ENCODE peak calls at places on chromosomes 7 and 10, in five cellular contexts. B, A, S, L and R are unnamed samples.

GRCh38 chr7:47474937-47475879 is 106.7 kb downstream of the TNS3 start:
- DNase-seq in B (peak; percentile 25), S (peak; percentile 98), L (no peak), A (peak; percentile 91), R (peak; percentile 85)

GRCh38 chr7:2510909-2511768 is 8.4 kb upstream of the LFNG start:
- DNase-seq in B (peak; percentile 50), L (peak; percentile 55), S (peak; percentile 56), A (no peak), R (no peak)

GRCh38 chr10:103535595-103535994 is 42.1 kb downstream of the NEURL1 start:
- DNase-seq in B (no peak), L (no peak), A (no peak), S (no peak), R (no peak)

GRCh38 chr7:158256091-158256816 is 331.4 kb downstream of the PTPRN2 start:
- DNase-seq in L (no peak), S (no peak), B (no peak), A (no peak), R (no peak)

GRCh38 chr7:148472406-148472805 is 118.2 kb upstream of the C7orf33 start:
- DNase-seq in A (no peak), L (no peak), S (no peak), B (no peak), R (no peak)

GRCh38 chr7:77425151-77426051 is 9.3 kb upstream of the GSAP start:
- DNase-seq in L (no peak), S (peak; percentile 68), B (no peak), A (peak; percentile 59), R (no peak)

GRCh38 chr7:133135451-133135850 is 53.6 kb upstream of the CHCHD3 start:
- DNase-seq in S (no peak), L (no peak), B (no peak), A (no peak), R (no peak)

GRCh38 chr10:14659626-14660196 is 115.0 kb downstream of the FAM107B start:
- DNase-seq in L (peak; percentile 19), A (no peak), S (no peak), B (no peak), R (no peak)

GRCh38 chr10:114075093-114075492 is 31.4 kb downstream of the ADRB1 start:
- DNase-seq in A (no peak), L (no peak), B (no peak), S (no peak), R (no peak)

GRCh38 chr7:96241834-96242233 is 80.1 kb downstream of the SLC25A13 start:
- DNase-seq in A (no peak), B (no peak), L (no peak), S (no peak), R (no peak)

GRCh38 chr10:106479619-106480018 is 684.9 kb downstream of the SORCS1 start:
- DNase-seq in B (no peak), A (no peak), L (no peak), S (no peak), R (no peak)

GRCh38 chr7:38451840-38452239 is 178.4 kb upstream of the TARP start:
- DNase-seq in L (no peak), A (peak; percentile 10), B (no peak), S (peak; percentile 1), R (no peak)

GRCh38 chr10:90832111-90832510 is 25.7 kb downstream of the HTR7 start:
- DNase-seq in S (no peak), A (no peak), B (no peak), L (no peak), R (no peak)

GRCh38 chr7:116113310-116113709 is 82.7 kb upstream of the TFEC start:
- DNase-seq in B (no peak), A (no peak), S (no peak), L (no peak), R (no peak)

GRCh38 chr7:32026076-32026425 is 44.2 kb downstream of the PDE1C start:
- DNase-seq in A (no peak), B (no peak), L (no peak), S (no peak), R (no peak)

GRCh38 chr10:86282664-86283465 is 83.7 kb downstream of the GRID1 start:
- DNase-seq in L (no peak), A (no peak), S (no peak), B (no peak), R (no peak)

GRCh38 chr7:150432915-150433892 is 17.2 kb upstream of the GIMAP8 start:
- DNase-seq in L (no peak), S (no peak), B (no peak), A (no peak), R (no peak)

GRCh38 chr7:28177836-28178235 is 2.8 kb downstream of the JAZF1 start:
- DNase-seq in S (no peak), A (no peak), L (no peak), B (no peak), R (no peak)

GRCh38 chr7:111486472-111487142 is 75.7 kb downstream of the IMMP2L start:
- DNase-seq in S (peak; percentile 41), B (no peak), L (no peak), A (peak; percentile 29), R (no peak)

GRCh38 chr7:99790407-99790806 is 6.4 kb upstream of the CYP3A4 start:
- DNase-seq in S (no peak), A (no peak), B (no peak), L (no peak), R (no peak)

GRCh38 chr7:55472928-55473725 is 99.2 kb downstream of the VOPP1 start:
- DNase-seq in L (no peak), A (no peak), S (no peak), B (no peak), R (no peak)

GRCh38 chr10:71351628-71352319 is 32.7 kb downstream of the SLC29A3 start:
- DNase-seq in S (no peak), B (no peak), A (no peak), L (no peak), R (no peak)

GRCh38 chr7:131591674-131592328 is 35.4 kb upstream of the PODXL start:
- DNase-seq in L (no peak), S (no peak), A (no peak), B (no peak), R (no peak)

GRCh38 chr7:27248427-27248806 is 5.8 kb downstream of the EVX1 start:
- DNase-seq in A (no peak), S (no peak), B (no peak), L (no peak), R (no peak)

GRCh38 chr10:42949287-42949686 is 127.6 kb upstream of the RET start:
- DNase-seq in L (no peak), B (no peak), A (no peak), S (no peak), R (no peak)

GRCh38 chr7:37899712-37900247 is 16.8 kb downstream of the SFRP4 start:
- DNase-seq in A (no peak), L (no peak), B (no peak), S (no peak), R (no peak)

GRCh38 chr10:49178489-49179471 is 9.4 kb downstream of the TMEM273 start:
- DNase-seq in B (no peak), S (no peak), L (no peak), A (no peak), R (no peak)

GRCh38 chr7:140683657-140684056 is 10.9 kb downstream of the ADCK2 start:
- DNase-seq in B (no peak), S (no peak), A (no peak), L (no peak), R (no peak)

GRCh38 chr10:28367865-28368541 is 65.1 kb upstream of the MPP7 start:
- DNase-seq in L (peak; percentile 48), A (no peak), B (no peak), S (no peak), R (no peak)

GRCh38 chr7:157125376-157126223 is 13.1 kb upstream of the UBE3C start:
- DNase-seq in B (no peak), S (no peak), A (no peak), L (no peak), R (no peak)

GRCh38 chr10:44961231-44961571 is 1.6 kb downstream of the RASSF4 start:
- DNase-seq in S (no peak), A (no peak), B (no peak), L (no peak), R (no peak)

GRCh38 chr7:44110724-44111635 is 6.8 kb downstream of the AEBP1 start:
- DNase-seq in B (no peak), L (no peak), S (no peak), A (no peak), R (no peak)
- H3K36me3 ChIP-seq in B (peaks cover 5% of the 10 kb centered on the region), L (no peaks in the 10 kb centered on the region), S (peaks cover 7% of the 10 kb centered on the region), A (peaks cover 4% of the 10 kb centered on the region), R (peaks cover 67% of the 10 kb centered on the region)

GRCh38 chr10:13322615-13323148 is 22.8 kb upstream of the PHYH start:
- DNase-seq in B (no peak), L (no peak), S (no peak), A (no peak), R (no peak)
- H3K36me3 ChIP-seq in B (peaks cover 4% of the 10 kb centered on the region), L (peaks cover 18% of the 10 kb centered on the region), S (peaks cover 6% of the 10 kb centered on the region), A (peaks cover 13% of the 10 kb centered on the region), R (peaks cover 31% of the 10 kb centered on the region)

DNA sequence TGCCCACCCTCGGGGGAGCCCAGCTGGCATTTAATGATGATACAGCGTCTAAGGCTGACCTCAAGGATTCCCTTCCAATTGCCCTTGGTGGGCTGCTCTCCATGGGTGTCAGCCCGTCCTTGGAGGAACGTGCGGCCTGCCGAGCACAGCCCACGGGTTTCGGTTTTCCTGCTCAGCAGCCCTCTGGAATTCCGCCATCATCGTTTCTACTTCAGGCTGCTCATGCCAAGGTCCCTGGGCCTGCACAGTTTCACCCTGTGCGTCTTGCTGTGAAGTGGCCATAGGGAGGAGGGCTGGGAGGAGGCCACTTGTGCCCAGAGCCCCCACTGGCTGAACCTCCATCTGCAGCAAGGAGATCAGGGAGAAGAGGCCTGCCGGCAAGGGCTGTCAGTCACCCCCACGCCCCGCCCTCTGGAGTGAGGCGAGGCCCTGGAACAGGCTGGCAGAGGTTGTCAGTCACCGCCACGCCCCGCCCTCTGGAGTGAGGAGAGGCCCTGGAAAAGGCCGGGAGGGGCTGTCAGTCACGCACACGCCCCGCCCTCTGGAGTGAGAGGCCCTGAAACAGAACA is 82.8 kb downstream of the CHST15 start:
- DNase-seq in S (no peak), A (peak; percentile 24), B (no peak), L (no peak), R (no peak)
- H3K36me3 ChIP-seq in S (peaks cover 31% of the 10 kb centered on the region), A (peaks cover 14% of the 10 kb centered on the region), B (no peaks in the 10 kb centered on the region), L (no peaks in the 10 kb centered on the region), R (peaks cover 10% of the 10 kb centered on the region)

GRCh38 chr10:75228278-75228677 is 7.5 kb downstream of the COMTD1 start:
- DNase-seq in A (no peak), B (no peak), S (no peak), L (no peak), R (no peak)
- H3K36me3 ChIP-seq in A (peaks cover 41% of the 10 kb centered on the region), B (peaks cover 12% of the 10 kb centered on the region), S (peaks cover 18% of the 10 kb centered on the region), L (peaks cover 50% of the 10 kb centered on the region), R (peaks cover 19% of the 10 kb centered on the region)

GRCh38 chr10:101655581-101655980 is 39.4 kb downstream of the FBXW4 start:
- DNase-seq in S (no peak), A (no peak), B (no peak), L (no peak), R (no peak)
- H3K36me3 ChIP-seq in S (peaks cover 5% of the 10 kb centered on the region), A (peaks cover 2% of the 10 kb centered on the region), B (peaks cover 23% of the 10 kb centered on the region), L (peaks cover 33% of the 10 kb centered on the region), R (peaks cover 12% of the 10 kb centered on the region)